ENCODE peak calls at places on chromosomes 12 and 14, in four cellular contexts. E is body of pancreas, R is tibial nerve, O is stomach. P is an unnamed sample. For H3K4me1, the result is how much of the 10 kb centered on the place peaks cover.

GRCh38 chr12:132222096-132222807 is 78.0 kb downstream of the NOC4L start:
- DNase-seq in E (no peak), R (no peak), O (no peak), P (no peak)

GRCh38 chr14:92486881-92487280 is 26.7 kb upstream of the RIN3 start:
- DNase-seq in E (no peak), R (no peak), O (no peak), P (no peak)

GRCh38 chr14:72894623-72895378 is 900 bp upstream of the DPF3 start:
- DNase-seq in E (peak), R (no peak), O (no peak), P (peak)

GRCh38 chr12:62933871-62934798 is 815 bp downstream of the PPM1H start:
- DNase-seq in E (peak), O (peak), R (no peak), P (peak)

GRCh38 chr12:71662861-71663560 is 637 bp downstream of the ZFC3H1 start:
- DNase-seq in O (peak), R (peak), E (peak), P (peak)

GRCh38 chr14:22176930-22177329 is 412.1 kb downstream of the DAD1 start:
- DNase-seq in R (no peak), O (no peak), E (no peak), P (no peak)

GRCh38 chr14:100341301-100342031 is 18.3 kb downstream of the SLC25A47 start:
- DNase-seq in O (peak), R (no peak), E (no peak), P (no peak)

GRCh38 chr12:55742719-55743130 is at the start of gene GDF11:
- DNase-seq in O (peak), R (peak), E (peak), P (peak)

GRCh38 chr14:20690848-20691640 is 2.5 kb downstream of the ANG start:
- DNase-seq in O (peak), E (peak), R (no peak), P (peak)

GRCh38 chr12:108399514-108399913 is 60.4 kb upstream of the CMKLR1 start:
- DNase-seq in O (no peak), E (no peak), R (no peak), P (no peak)

GRCh38 chr12:108099085-108099484 is 30.0 kb upstream of the WSCD2 start:
- DNase-seq in O (no peak), E (no peak), R (no peak), P (no peak)

GRCh38 chr14:22096511-22096890 is 422.9 kb upstream of the OR4E1 start:
- DNase-seq in O (no peak), R (no peak), E (no peak), P (no peak)

GRCh38 chr12:103841690-103842584 is 903 bp upstream of the NT5DC3 start:
- DNase-seq in O (peak), R (no peak), E (peak), P (peak)

DNA sequence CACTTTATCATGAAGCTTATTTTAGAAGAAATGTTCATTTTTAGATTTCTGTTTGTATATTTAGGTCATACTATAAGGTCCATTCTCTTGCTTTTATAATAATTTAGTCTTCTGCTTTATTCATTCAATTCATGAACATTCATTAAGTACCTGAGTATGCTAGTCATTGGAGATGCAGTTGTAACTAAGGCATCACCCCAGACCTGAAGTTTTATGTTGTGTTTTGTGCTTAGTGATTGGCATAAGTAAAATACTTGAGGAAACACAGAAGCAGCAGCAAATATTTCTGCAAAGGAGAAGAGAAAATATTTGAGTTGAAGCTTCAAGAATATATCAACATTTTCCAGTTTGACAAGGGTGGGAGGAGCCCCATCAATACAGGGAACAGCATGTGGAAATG is 413.8 kb downstream of the RAD51B start:
- DNase-seq in E (no peak), O (no peak), R (no peak), P (no peak)
- H3K4me1 ChIP-seq in E (half or more), O (under half), R (under half), P (under half)

DNA sequence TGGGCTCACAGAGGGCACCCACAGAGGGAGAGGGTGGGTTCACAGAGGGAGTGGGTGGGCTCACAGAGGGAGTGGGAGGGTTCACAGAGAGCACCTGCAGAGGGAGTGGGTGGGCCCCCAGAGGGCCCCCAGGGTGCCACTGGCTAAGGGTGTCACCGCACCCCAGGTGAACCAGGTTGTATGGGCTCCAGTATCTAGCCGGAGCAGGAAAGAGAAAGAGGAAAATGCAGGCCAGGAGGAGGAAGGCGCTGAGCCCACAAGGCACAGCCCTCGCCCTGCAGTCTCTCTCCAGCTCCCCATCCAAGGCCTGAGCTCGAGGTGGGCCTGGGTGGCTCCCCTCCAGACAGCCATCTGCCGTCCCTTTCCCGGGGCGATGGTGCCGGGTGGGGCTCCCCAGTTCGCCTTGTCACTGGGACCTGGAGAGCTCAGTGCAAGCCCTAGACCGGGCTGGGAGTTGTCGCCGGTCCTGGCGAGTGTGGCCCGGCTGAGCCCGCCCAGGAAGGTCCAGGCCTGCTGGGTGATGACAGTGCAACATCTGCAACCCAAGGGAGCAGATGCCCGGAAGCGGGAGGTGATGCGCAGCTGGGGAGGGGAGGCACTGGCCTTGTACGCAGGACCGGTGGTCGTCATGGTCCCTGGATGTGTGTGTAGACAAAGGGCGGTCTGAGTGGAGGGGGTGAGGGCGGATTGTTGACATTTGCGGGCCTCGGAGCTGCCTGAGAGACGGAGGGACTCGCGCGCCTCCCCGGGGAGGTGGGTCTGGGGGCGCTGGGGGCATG is 760 bp downstream of the TMEM179 start:
- DNase-seq in R (no peak), O (no peak), E (no peak), P (no peak)
- H3K4me3 ChIP-seq in R (no peak), O (peak), E (no peak), P (no peak)

GRCh38 chr12:116128779-116129178 is 148.7 kb downstream of the MED13L start:
- DNase-seq in O (no peak), E (no peak), R (no peak), P (no peak)
- H3K4me1 ChIP-seq in O (under half), E (under half), R (under half), P (under half)

GRCh38 chr14:25046301-25046943 is 3.5 kb downstream of the STXBP6 start:
- DNase-seq in R (no peak), O (no peak), E (no peak), P (no peak)

GRCh38 chr14:25050494-25051170 is 685 bp upstream of the STXBP6 start:
- DNase-seq in E (no peak), R (no peak), O (no peak), P (no peak)

GRCh38 chr14:25049559-25050493 is at the start of gene STXBP6:
- DNase-seq in O (peak), E (peak), R (peak), P (peak)

GRCh38 chr14:25049127-25049558 is 804 bp downstream of the STXBP6 start:
- DNase-seq in O (no peak), E (peak), R (no peak), P (peak)

DNA sequence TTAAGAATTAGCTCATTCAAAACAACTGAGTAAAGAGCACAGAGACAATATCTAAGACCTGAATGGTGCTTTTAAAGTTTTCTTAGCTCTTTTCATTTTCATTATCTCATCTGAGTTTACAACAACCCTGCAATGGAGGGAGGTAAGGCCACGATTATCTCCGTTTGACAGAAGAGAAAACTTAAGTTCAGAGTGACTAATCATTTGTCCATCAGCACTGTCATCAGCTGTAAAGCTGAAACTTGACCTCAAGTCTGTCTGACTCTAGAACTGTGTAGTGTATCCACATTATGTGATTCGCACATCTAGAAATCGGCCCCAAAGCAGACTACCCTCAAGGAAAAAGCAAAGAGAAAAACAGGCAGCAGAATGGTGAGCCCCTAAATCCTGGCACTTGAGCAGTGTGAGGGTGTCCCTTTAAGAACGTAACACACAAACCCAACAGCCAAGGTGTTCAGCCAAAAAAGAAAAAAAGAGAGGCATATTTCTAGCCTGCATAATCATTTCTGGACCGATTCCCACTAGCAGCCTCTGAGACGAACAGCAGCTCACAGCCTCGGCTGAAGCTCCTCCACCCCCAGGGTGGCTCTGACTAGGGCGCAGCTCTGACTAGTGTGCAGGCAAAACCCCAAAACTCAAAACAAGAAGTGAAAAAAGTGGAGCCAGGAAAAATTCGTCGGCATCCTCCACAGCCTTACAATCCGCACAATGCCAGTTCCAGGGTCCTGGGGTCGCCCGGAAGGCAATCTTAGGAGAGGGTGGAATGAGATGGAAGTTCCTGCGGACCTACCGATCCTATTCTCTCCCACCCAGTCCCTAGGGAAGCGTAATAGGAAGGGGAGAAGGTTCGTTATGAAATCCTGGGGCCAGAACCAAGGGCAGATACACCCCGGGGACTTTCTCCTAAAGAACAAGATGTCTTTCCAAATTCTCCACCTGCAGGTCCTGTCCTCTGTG is 1.5 kb downstream of the STXBP6 start:
- DNase-seq in O (peak), R (peak), E (peak), P (peak)
- H3K4me3 ChIP-seq in O (peak), R (peak), E (peak), P (peak)

GRCh38 chr12:93827669-93828068 is 150.5 kb downstream of the CRADD start:
- DNase-seq in O (no peak), E (no peak), R (no peak), P (no peak)
- H3K4me1 ChIP-seq in O (under half), E (under half), R (under half), P (under half)

DNA sequence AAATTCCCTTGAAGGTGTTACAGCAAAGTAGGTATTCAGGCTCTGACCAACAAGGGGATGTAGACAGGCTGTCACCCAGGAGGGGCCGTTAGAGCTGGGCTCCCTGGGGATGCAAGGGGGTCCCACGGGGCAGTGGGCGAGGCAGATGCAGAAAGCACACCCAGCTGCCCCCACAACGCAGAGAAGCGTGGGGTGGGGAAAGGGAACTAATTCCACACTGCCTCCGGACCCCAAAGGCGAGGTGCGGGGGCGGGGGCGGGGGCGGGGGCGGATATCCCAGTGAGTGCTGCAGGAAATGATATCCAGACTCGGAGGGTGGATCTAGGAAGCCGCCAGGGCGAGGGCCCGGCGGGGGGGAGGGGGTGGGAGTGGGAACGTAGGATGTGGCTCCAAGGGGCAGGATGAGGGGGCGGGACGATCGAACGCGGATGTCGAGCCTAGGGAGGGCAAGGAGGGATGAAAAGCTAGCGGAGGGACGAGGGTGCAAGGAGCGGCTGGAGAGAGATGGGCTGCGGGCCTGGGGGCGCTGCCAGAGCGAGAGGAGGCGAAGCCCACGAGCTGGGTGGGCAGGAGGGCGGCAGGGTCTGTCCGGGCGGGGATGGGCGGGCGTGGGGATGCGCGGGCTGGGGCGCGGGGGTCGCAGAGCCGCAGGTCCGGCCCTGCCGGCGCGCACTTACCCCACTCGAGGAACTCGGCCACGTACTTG is 874 bp downstream of the CDC42BPB start:
- DNase-seq in E (peak), O (peak), R (no peak), P (peak)
- H3K4me3 ChIP-seq in E (peak), O (peak), R (peak), P (peak)

GRCh38 chr12:110005319-110005973 is 6.2 kb downstream of the ANKRD13A start:
- DNase-seq in E (no peak), O (no peak), R (no peak), P (no peak)
- H3K4me1 ChIP-seq in E (under half), O (under half), R (under half), P (under half)

GRCh38 chr14:62934439-62934838 is 110.8 kb downstream of the KCNH5 start:
- DNase-seq in R (no peak), O (no peak), E (no peak), P (no peak)
- H3K4me3 ChIP-seq in R (no peak), O (no peak), E (no peak), P (no peak)